ENCODE peak calls at places on chromosomes 3 and 15, in seven cellular contexts. One of them, this sample, is unnamed.

GRCh38 chr3:143627336-143627735 is 220.9 kb downstream of the SLC9A9 start:
- DNase-seq in BE2C: no peak
- DNase-seq in left ventricle myocardium inferior: no peak
- DNase-seq in osteocyte: no peak
- DNase-seq in CD4-positive, alpha-beta T cell: no peak
- DNase-seq in NB4: no peak
- DNase-seq in Calu3: no peak
- DNase-seq in this sample: no peak

GRCh38 chr15:96150277-96150676 is 180.2 kb upstream of the NR2F2 start:
- DNase-seq in BE2C: no peak
- DNase-seq in left ventricle myocardium inferior: no peak
- DNase-seq in osteocyte: no peak
- DNase-seq in CD4-positive, alpha-beta T cell: no peak
- DNase-seq in NB4: no peak
- DNase-seq in Calu3: no peak
- DNase-seq in this sample: no peak

GRCh38 chr3:112302881-112303761 is 9.1 kb upstream of the SLC9C1 start:
- DNase-seq in BE2C: no peak
- DNase-seq in left ventricle myocardium inferior: no peak
- DNase-seq in osteocyte: no peak
- DNase-seq in CD4-positive, alpha-beta T cell: no peak
- DNase-seq in NB4: no peak
- DNase-seq in Calu3: no peak
- DNase-seq in this sample: no peak

GRCh38 chr3:183295211-183295610 is 42.2 kb downstream of the B3GNT5 start:
- DNase-seq in BE2C: no peak
- DNase-seq in left ventricle myocardium inferior: no peak
- DNase-seq in osteocyte: no peak
- DNase-seq in CD4-positive, alpha-beta T cell: no peak
- DNase-seq in NB4: peak
- DNase-seq in Calu3: peak
- DNase-seq in this sample: no peak

GRCh38 chr3:157544501-157545139 is 41.4 kb upstream of the VEPH1 start:
- DNase-seq in BE2C: no peak
- DNase-seq in left ventricle myocardium inferior: no peak
- DNase-seq in osteocyte: no peak
- DNase-seq in CD4-positive, alpha-beta T cell: no peak
- DNase-seq in NB4: no peak
- DNase-seq in Calu3: no peak
- DNase-seq in this sample: no peak

GRCh38 chr3:122421101-122421500 is 5.2 kb upstream of the WDR5B start:
- DNase-seq in BE2C: no peak
- DNase-seq in left ventricle myocardium inferior: no peak
- DNase-seq in osteocyte: no peak
- DNase-seq in CD4-positive, alpha-beta T cell: no peak
- DNase-seq in NB4: no peak
- DNase-seq in Calu3: no peak
- DNase-seq in this sample: no peak

GRCh38 chr3:147661916-147662315 is 252.8 kb downstream of the ZIC1 start:
- DNase-seq in BE2C: no peak
- DNase-seq in left ventricle myocardium inferior: no peak
- DNase-seq in osteocyte: no peak
- DNase-seq in CD4-positive, alpha-beta T cell: no peak
- DNase-seq in NB4: no peak
- DNase-seq in Calu3: no peak
- DNase-seq in this sample: no peak

GRCh38 chr3:114643342-114643741 is 349.5 kb downstream of the TIGIT start:
- DNase-seq in BE2C: no peak
- DNase-seq in left ventricle myocardium inferior: no peak
- DNase-seq in osteocyte: no peak
- DNase-seq in CD4-positive, alpha-beta T cell: no peak
- DNase-seq in NB4: no peak
- DNase-seq in Calu3: no peak
- DNase-seq in this sample: no peak

GRCh38 chr15:55649058-55649423 is 60.9 kb upstream of the PYGO1 start:
- DNase-seq in BE2C: no peak
- DNase-seq in left ventricle myocardium inferior: no peak
- DNase-seq in osteocyte: no peak
- DNase-seq in CD4-positive, alpha-beta T cell: no peak
- DNase-seq in NB4: no peak
- DNase-seq in Calu3: no peak
- DNase-seq in this sample: no peak

DNA sequence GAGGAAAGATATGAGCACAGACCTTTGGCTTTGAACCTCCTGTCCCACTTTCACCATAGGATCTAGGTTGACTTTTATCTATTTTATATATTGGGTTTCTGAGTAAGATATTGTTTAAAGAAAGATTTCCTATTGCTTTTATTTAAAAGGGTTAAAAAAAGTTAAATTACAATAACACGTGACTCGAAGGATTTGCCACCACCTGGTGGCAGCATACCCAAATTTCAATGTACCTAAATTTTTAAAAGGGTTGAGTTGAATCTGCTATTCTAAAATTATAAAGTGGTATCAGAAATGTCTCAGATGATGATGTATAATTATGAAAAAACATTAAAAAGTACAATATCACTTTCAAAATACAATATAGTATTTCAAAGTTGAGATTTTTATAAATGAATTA is 368.4 kb downstream of the MECOM start:
- DNase-seq in BE2C: peak
- DNase-seq in left ventricle myocardium inferior: no peak
- DNase-seq in osteocyte: no peak
- DNase-seq in CD4-positive, alpha-beta T cell: no peak
- DNase-seq in NB4: no peak
- DNase-seq in Calu3: peak
- DNase-seq in this sample: no peak
- TF ChIP-seq CTCF in BE2C: peak
- TF ChIP-seq CTCF in left ventricle myocardium inferior: peak
- TF ChIP-seq CTCF in osteocyte: peak
- TF ChIP-seq CTCF in CD4-positive, alpha-beta T cell: no peak
- TF ChIP-seq CTCF in NB4: no peak
- TF ChIP-seq CTCF in Calu3: peak
- TF ChIP-seq CTCF in this sample: peak

DNA sequence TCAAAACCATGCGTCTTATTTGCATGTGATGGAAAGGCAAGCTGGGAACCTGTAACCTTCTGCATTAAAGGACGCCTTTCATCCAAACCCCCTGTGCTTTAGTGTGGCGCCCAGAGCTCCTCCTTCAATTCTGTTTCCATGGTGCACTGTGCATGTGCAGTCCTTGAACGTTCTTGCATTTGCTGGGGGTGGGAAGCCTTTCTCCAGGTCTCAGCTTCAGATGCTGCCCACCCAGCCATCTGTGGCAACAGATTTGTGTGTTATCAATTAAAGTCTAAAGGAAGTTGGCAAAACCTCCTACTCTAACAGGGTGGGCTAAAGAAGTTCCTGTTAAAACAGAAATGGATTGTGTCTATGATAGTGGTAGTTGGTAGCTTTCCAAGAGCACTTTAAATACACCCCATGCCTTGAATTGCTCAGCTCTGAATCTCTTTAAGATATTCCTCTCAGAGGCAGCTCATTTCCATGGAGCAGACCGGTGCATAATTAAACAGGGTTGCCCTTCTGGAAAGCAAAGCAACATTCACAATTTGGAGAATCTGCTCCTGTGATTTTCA is 488.0 kb upstream of the SUCLG2 start:
- DNase-seq in BE2C: no peak
- DNase-seq in left ventricle myocardium inferior: no peak
- DNase-seq in osteocyte: no peak
- DNase-seq in CD4-positive, alpha-beta T cell: no peak
- DNase-seq in NB4: no peak
- DNase-seq in Calu3: no peak
- DNase-seq in this sample: no peak
- TF ChIP-seq CTCF in BE2C: no peak
- TF ChIP-seq CTCF in left ventricle myocardium inferior: no peak
- TF ChIP-seq CTCF in osteocyte: no peak
- TF ChIP-seq CTCF in CD4-positive, alpha-beta T cell: no peak
- TF ChIP-seq CTCF in NB4: no peak
- TF ChIP-seq CTCF in Calu3: no peak
- TF ChIP-seq CTCF in this sample: no peak

GRCh38 chr3:12372762-12373280 is 84.0 kb downstream of the PPARG start:
- DNase-seq in BE2C: no peak
- DNase-seq in left ventricle myocardium inferior: no peak
- DNase-seq in osteocyte: no peak
- DNase-seq in CD4-positive, alpha-beta T cell: no peak
- DNase-seq in NB4: no peak
- DNase-seq in Calu3: no peak
- DNase-seq in this sample: no peak

GRCh38 chr3:12371525-12372140 is 82.8 kb downstream of the PPARG start:
- DNase-seq in BE2C: no peak
- DNase-seq in left ventricle myocardium inferior: peak
- DNase-seq in osteocyte: no peak
- DNase-seq in CD4-positive, alpha-beta T cell: no peak
- DNase-seq in NB4: no peak
- DNase-seq in Calu3: no peak
- DNase-seq in this sample: no peak

GRCh38 chr3:12369029-12369428 is 80.2 kb downstream of the PPARG start:
- DNase-seq in BE2C: no peak
- DNase-seq in left ventricle myocardium inferior: no peak
- DNase-seq in osteocyte: no peak
- DNase-seq in CD4-positive, alpha-beta T cell: no peak
- DNase-seq in NB4: no peak
- DNase-seq in Calu3: no peak
- DNase-seq in this sample: no peak

GRCh38 chr3:12369598-12369997 is 80.7 kb downstream of the PPARG start:
- DNase-seq in BE2C: no peak
- DNase-seq in left ventricle myocardium inferior: no peak
- DNase-seq in osteocyte: no peak
- DNase-seq in CD4-positive, alpha-beta T cell: no peak
- DNase-seq in NB4: no peak
- DNase-seq in Calu3: no peak
- DNase-seq in this sample: no peak

DNA sequence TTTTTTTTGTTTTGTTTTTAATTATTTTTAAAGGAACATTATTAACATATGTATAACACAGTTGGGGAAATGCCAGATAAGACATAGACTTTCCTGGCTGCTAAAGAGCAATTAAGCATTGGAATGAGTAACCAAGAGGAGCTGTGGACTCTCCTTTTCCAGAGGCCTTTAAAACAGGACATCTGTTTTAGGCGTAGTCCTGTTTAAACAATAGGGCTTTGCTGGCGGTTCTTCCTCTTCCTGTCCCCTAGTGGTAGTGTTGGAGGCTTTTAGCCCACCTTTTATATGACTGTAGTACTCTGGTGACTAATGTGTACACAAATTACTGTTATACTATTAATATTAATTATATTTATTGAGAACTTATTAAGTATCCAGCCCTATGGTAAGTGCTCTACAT is 81.9 kb downstream of the PPARG start:
- DNase-seq in BE2C: peak
- DNase-seq in left ventricle myocardium inferior: no peak
- DNase-seq in osteocyte: no peak
- DNase-seq in CD4-positive, alpha-beta T cell: no peak
- DNase-seq in NB4: peak
- DNase-seq in Calu3: no peak
- DNase-seq in this sample: no peak
- TF ChIP-seq CTCF in BE2C: peak
- TF ChIP-seq CTCF in left ventricle myocardium inferior: peak
- TF ChIP-seq CTCF in osteocyte: no peak
- TF ChIP-seq CTCF in CD4-positive, alpha-beta T cell: no peak
- TF ChIP-seq CTCF in NB4: no peak
- TF ChIP-seq CTCF in Calu3: no peak
- TF ChIP-seq CTCF in this sample: peak

GRCh38 chr3:77667901-77668300 is 628.0 kb downstream of the ROBO2 start:
- DNase-seq in BE2C: no peak
- DNase-seq in left ventricle myocardium inferior: no peak
- DNase-seq in osteocyte: no peak
- DNase-seq in CD4-positive, alpha-beta T cell: no peak
- DNase-seq in NB4: no peak
- DNase-seq in Calu3: no peak
- DNase-seq in this sample: no peak

GRCh38 chr3:77668398-77668797 is 628.5 kb downstream of the ROBO2 start:
- DNase-seq in BE2C: no peak
- DNase-seq in left ventricle myocardium inferior: no peak
- DNase-seq in osteocyte: no peak
- DNase-seq in CD4-positive, alpha-beta T cell: no peak
- DNase-seq in NB4: no peak
- DNase-seq in Calu3: no peak
- DNase-seq in this sample: no peak

DNA sequence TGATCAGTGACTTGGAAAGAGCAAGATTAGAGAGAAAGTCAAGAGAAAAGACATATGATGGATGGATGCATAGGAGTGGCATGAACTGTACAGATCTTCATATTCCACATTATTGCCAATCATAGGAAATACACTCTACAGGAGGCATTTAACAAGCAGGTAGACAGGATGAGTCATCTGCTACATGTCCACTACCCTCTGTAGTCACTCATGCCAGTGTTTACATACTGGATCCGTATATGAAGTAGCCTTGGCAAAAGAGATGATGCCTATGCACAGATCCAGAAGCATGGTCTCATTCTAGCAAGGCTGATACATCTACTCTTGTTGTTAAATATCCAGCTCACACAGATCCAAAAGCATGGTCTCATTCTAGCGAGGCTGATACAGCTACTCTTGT is 632.1 kb downstream of the ROBO2 start:
- DNase-seq in BE2C: no peak
- DNase-seq in left ventricle myocardium inferior: no peak
- DNase-seq in osteocyte: no peak
- DNase-seq in CD4-positive, alpha-beta T cell: no peak
- DNase-seq in NB4: no peak
- DNase-seq in Calu3: no peak
- DNase-seq in this sample: no peak
- TF ChIP-seq CTCF in BE2C: no peak
- TF ChIP-seq CTCF in left ventricle myocardium inferior: no peak
- TF ChIP-seq CTCF in osteocyte: no peak
- TF ChIP-seq CTCF in CD4-positive, alpha-beta T cell: no peak
- TF ChIP-seq CTCF in NB4: no peak
- TF ChIP-seq CTCF in Calu3: no peak
- TF ChIP-seq CTCF in this sample: no peak

GRCh38 chr3:118760611-118761606 is 273.7 kb downstream of the IGSF11 start:
- DNase-seq in BE2C: peak
- DNase-seq in left ventricle myocardium inferior: no peak
- DNase-seq in osteocyte: no peak
- DNase-seq in CD4-positive, alpha-beta T cell: no peak
- DNase-seq in NB4: no peak
- DNase-seq in Calu3: peak
- DNase-seq in this sample: no peak
- TF ChIP-seq CTCF in BE2C: peak
- TF ChIP-seq CTCF in left ventricle myocardium inferior: no peak
- TF ChIP-seq CTCF in osteocyte: no peak
- TF ChIP-seq CTCF in CD4-positive, alpha-beta T cell: no peak
- TF ChIP-seq CTCF in NB4: no peak
- TF ChIP-seq CTCF in Calu3: no peak
- TF ChIP-seq CTCF in this sample: peak

GRCh38 chr3:135905058-135905724 is 60.3 kb upstream of the PPP2R3A start:
- DNase-seq in BE2C: no peak
- DNase-seq in left ventricle myocardium inferior: no peak
- DNase-seq in osteocyte: no peak
- DNase-seq in CD4-positive, alpha-beta T cell: no peak
- DNase-seq in NB4: no peak
- DNase-seq in Calu3: peak
- DNase-seq in this sample: no peak
- TF ChIP-seq CTCF in BE2C: no peak
- TF ChIP-seq CTCF in left ventricle myocardium inferior: peak
- TF ChIP-seq CTCF in osteocyte: peak
- TF ChIP-seq CTCF in CD4-positive, alpha-beta T cell: no peak
- TF ChIP-seq CTCF in NB4: no peak
- TF ChIP-seq CTCF in Calu3: peak
- TF ChIP-seq CTCF in this sample: no peak

This sample was measured in type B pancreatic cell.